ENCODE peak calls at places on chromosome 2, in ten cellular contexts. J is HCT116, W is esophagus squamous epithelium, U is thyroid gland, F is adrenal gland, K is K562, S is spleen, I is A549, T is GM12878, E is body of pancreas. H is an unnamed sample.

GRCh38 chr2:43269706-43270105 is 43.3 kb upstream of the ZFP36L2 start:
- DNase-seq in I (no peak), F (peak), S (no peak), J (no peak), K (no peak), W (no peak), U (peak), E (peak), T (no peak), H (peak)

GRCh38 chr2:102238039-102238756 is 51.4 kb downstream of the IL1RL2 start:
- DNase-seq in S (no peak), I (peak), K (no peak), E (no peak), T (no peak), J (no peak), F (no peak), U (no peak), W (no peak), H (no peak)

GRCh38 chr2:140975237-140975636 is 1155.6 kb downstream of the LRP1B start:
- DNase-seq in K (no peak), S (no peak), J (no peak), W (no peak), F (no peak), E (no peak), T (no peak), I (no peak), U (no peak), H (no peak)

GRCh38 chr2:62270728-62271127 is 74.8 kb downstream of the B3GNT2 start:
- DNase-seq in I (no peak), U (peak), E (peak), K (peak), T (no peak), J (no peak), W (no peak), S (no peak), F (peak), H (no peak)

GRCh38 chr2:207706936-207707860 is 4.2 kb upstream of the CCNYL1 start:
- DNase-seq in E (no peak), W (no peak), I (no peak), S (no peak), J (no peak), U (no peak), K (peak), T (no peak), F (no peak), H (no peak)

GRCh38 chr2:163594572-163594971 is 141.2 kb downstream of the FIGN start:
- DNase-seq in U (no peak), F (no peak), T (no peak), W (no peak), J (no peak), E (no peak), K (no peak), S (no peak), I (no peak), H (no peak)

GRCh38 chr2:190469770-190470169 is 61.6 kb downstream of the MFSD6 start:
- DNase-seq in U (peak), S (no peak), J (peak), K (peak), F (no peak), T (no peak), E (no peak), W (no peak), I (peak), H (no peak)

GRCh38 chr2:69490486-69490885 is 53.3 kb upstream of the NFU1 start:
- DNase-seq in U (no peak), S (no peak), W (no peak), E (no peak), K (no peak), T (no peak), I (no peak), J (no peak), F (no peak), H (no peak)

GRCh38 chr2:197073701-197074433 is 147.4 kb upstream of the PGAP1 start:
- DNase-seq in T (no peak), J (no peak), U (peak), E (peak), S (no peak), W (no peak), I (no peak), F (peak), K (no peak), H (no peak)

GRCh38 chr2:205032093-205032551 is 486.8 kb downstream of the PARD3B start:
- DNase-seq in E (no peak), S (no peak), J (no peak), F (no peak), T (no peak), K (no peak), U (no peak), W (no peak), I (no peak), H (no peak)

GRCh38 chr2:168954256-168954655 is 53.2 kb downstream of the G6PC2 start:
- DNase-seq in E (no peak), F (no peak), J (no peak), W (no peak), T (no peak), K (no peak), U (no peak), S (no peak), I (no peak), H (no peak)

GRCh38 chr2:26847663-26848335 is at the start of gene DPYSL5:
- DNase-seq in E (no peak), S (no peak), J (peak), U (no peak), T (no peak), K (peak), W (no peak), I (peak), F (no peak), H (no peak)

GRCh38 chr2:162196611-162197010 is 44.6 kb upstream of the GCG start:
- DNase-seq in J (no peak), T (no peak), K (no peak), E (no peak), F (no peak), I (no peak), W (no peak), U (no peak), S (no peak), H (no peak)

GRCh38 chr2:45578056-45578843 is 32.8 kb downstream of the SRBD1 start:
- DNase-seq in W (no peak), S (no peak), U (no peak), F (no peak), T (no peak), E (no peak), J (no peak), I (peak), K (peak), H (no peak)

GRCh38 chr2:200744252-200744651 is 67.5 kb upstream of the BZW1 start:
- DNase-seq in T (no peak), U (no peak), S (no peak), K (no peak), I (no peak), J (no peak), E (no peak), F (peak), W (no peak), H (no peak)
- TF ChIP-seq POLR2A in T (no peak), U (no peak), S (no peak), K (no peak), I (no peak), J (no peak), E (no peak), F (no peak), W (no peak), H (no peak)

DNA sequence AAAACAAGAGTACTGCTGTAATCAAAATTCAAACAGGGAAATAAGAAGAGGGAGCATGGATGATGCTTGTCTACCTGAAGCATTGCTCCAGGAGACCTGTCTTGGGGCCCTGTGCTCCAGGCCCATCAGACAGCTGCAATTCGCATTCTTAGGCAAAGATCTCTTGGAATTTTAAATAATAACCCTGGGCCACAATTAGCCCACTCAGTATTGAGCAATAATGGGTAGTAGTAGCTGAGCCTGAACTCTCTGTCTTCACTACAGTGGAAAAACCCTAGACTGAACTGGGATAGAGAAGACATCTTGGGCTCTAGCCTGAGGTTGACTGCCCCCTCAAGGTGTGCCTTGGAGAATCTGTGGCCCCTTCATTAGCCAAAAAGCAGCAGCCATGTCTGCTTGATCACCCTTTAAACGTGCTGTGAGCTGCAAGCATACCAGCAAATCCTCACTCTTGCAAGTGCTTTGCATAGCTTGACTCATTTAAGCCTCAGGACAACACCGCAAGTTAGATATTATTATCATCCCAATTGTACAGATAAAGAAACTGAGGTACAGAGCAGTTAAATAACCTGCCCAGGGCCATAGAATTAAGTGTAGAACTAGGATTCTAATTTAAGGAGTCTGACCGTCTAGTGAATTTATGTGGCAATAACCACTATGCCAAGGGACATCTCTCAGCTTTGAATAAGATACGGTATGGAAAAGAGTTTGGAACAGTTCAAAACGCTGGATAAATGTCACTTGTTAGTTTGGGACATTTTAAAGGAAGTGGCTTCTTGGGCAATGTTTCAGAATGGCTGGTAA is 69.0 kb downstream of the DDX1 start:
- DNase-seq in T (no peak), J (no peak), U (no peak), E (no peak), F (no peak), I (no peak), K (no peak), W (no peak), S (no peak), H (no peak)
- TF ChIP-seq CTCF in T (no peak), J (no peak), U (no peak), E (no peak), F (no peak), I (no peak), K (no peak), W (no peak), S (no peak), H (no peak)

GRCh38 chr2:122152571-122152970 is 397.1 kb downstream of the TSN start:
- DNase-seq in W (no peak), S (no peak), U (no peak), T (no peak), K (no peak), E (no peak), J (no peak), F (no peak), I (no peak), H (peak)
- TF ChIP-seq POLR2A in W (no peak), S (no peak), U (no peak), T (no peak), K (no peak), E (no peak), J (no peak), F (no peak), I (no peak), H (no peak)

GRCh38 chr2:41032715-41033114 is 580.8 kb upstream of the SLC8A1 start:
- DNase-seq in K (no peak), I (no peak), U (no peak), S (no peak), F (no peak), W (no peak), E (no peak), J (no peak), T (no peak), H (no peak)
- TF ChIP-seq CTCF in K (no peak), I (no peak), U (no peak), S (no peak), F (no peak), W (no peak), E (no peak), J (no peak), T (no peak), H (no peak)

GRCh38 chr2:176129013-176129796 is at the start of gene HOXD8:
- DNase-seq in S (peak), W (no peak), T (no peak), I (peak), F (peak), J (peak), K (peak), E (no peak), U (no peak), H (no peak)
- TF ChIP-seq POLR2A in S (peak), W (peak), T (no peak), I (peak), F (peak), J (no peak), K (no peak), E (no peak), U (no peak), H (no peak)

GRCh38 chr2:176637497-176638166 is 368.4 kb downstream of the MTX2 start:
- DNase-seq in J (no peak), K (no peak), I (peak), U (peak), F (peak), S (peak), E (peak), W (no peak), T (no peak), H (peak)
- TF ChIP-seq CTCF in J (no peak), K (no peak), I (no peak), U (no peak), F (peak), S (no peak), E (no peak), W (no peak), T (no peak), H (no peak)

GRCh38 chr2:10091182-10091932 is 11.1 kb upstream of the CYS1 start:
- DNase-seq in F (no peak), I (no peak), S (peak), K (no peak), E (no peak), J (no peak), T (no peak), U (peak), W (no peak), H (no peak)
- TF ChIP-seq POLR2A in F (no peak), I (no peak), S (no peak), K (no peak), E (no peak), J (no peak), T (no peak), U (no peak), W (no peak), H (no peak)

GRCh38 chr2:170181602-170182001 is 3.7 kb downstream of the MYO3B start:
- DNase-seq in K (no peak), U (no peak), S (no peak), W (no peak), J (no peak), I (no peak), F (no peak), E (no peak), T (no peak), H (no peak)
- TF ChIP-seq CTCF in K (no peak), U (no peak), S (no peak), W (no peak), J (no peak), I (no peak), F (no peak), E (no peak), T (no peak), H (no peak)